ENCODE peak calls at places on chromosomes 1 and 21, in eight cellular contexts. P is lower lobe of right lung, S is left lung, G is AG10803, Z is brain microvascular endothelial cell, K is fibroblast of lung, N is esophagus muscularis mucosa, M is ovary. U is an unnamed sample.

GRCh38 chr1:32612189-32612881 is 38.0 kb downstream of the ZBTB8OS start:
- DNase-seq in P (peak), S (peak), G (peak), Z (peak), K (peak), N (peak), M (peak), U (peak)

GRCh38 chr1:17725084-17725718 is 29.9 kb upstream of the ACTL8 start:
- DNase-seq in P (no peak), S (no peak), G (no peak), Z (no peak), K (no peak), N (no peak), M (no peak), U (no peak)

GRCh38 chr1:228986093-228986904 is 251.0 kb downstream of the RHOU start:
- DNase-seq in P (no peak), S (no peak), G (no peak), Z (no peak), K (peak), N (no peak), M (peak), U (no peak)

GRCh38 chr1:218705911-218706893 is 361.1 kb downstream of the TGFB2 start:
- DNase-seq in P (no peak), S (no peak), G (peak), Z (peak), K (peak), N (no peak), M (peak), U (peak)

GRCh38 chr1:60833173-60833572 is 249.2 kb upstream of the NFIA start:
- DNase-seq in P (no peak), S (no peak), G (no peak), Z (no peak), K (no peak), N (no peak), M (no peak), U (no peak)

GRCh38 chr1:67793562-67793961 is 39.7 kb downstream of the GNG12 start:
- DNase-seq in P (no peak), S (no peak), G (peak), Z (peak), K (peak), N (peak), M (no peak), U (no peak)

GRCh38 chr1:226201029-226201593 is 14.6 kb upstream of the ACBD3 start:
- DNase-seq in P (no peak), S (no peak), G (no peak), Z (no peak), K (no peak), N (no peak), M (no peak), U (no peak)

GRCh38 chr1:170445096-170445495 is 86.9 kb upstream of the GORAB start:
- DNase-seq in P (no peak), S (no peak), G (peak), Z (peak), K (peak), N (no peak), M (no peak), U (peak)

GRCh38 chr1:55375617-55376258 is 160.6 kb upstream of the USP24 start:
- DNase-seq in P (no peak), S (no peak), G (peak), Z (no peak), K (peak), N (peak), M (peak), U (peak)

GRCh38 chr1:21893046-21893805 is 43.9 kb downstream of the HSPG2 start:
- DNase-seq in P (no peak), S (peak), G (no peak), Z (no peak), K (no peak), N (no peak), M (no peak), U (no peak)

GRCh38 chr21:39182484-39183271 is 573 bp downstream of the PSMG1 start:
- DNase-seq in P (no peak), S (no peak), G (peak), Z (peak), K (no peak), N (no peak), M (no peak), U (no peak)

GRCh38 chr1:216459651-216460200 is 36.5 kb upstream of the USH2A start:
- DNase-seq in P (no peak), S (no peak), G (no peak), Z (no peak), K (peak), N (no peak), M (no peak), U (no peak)

GRCh38 chr1:77830946-77831345 is 51.5 kb downstream of the MIGA1 start:
- DNase-seq in P (no peak), S (no peak), G (no peak), Z (no peak), K (no peak), N (no peak), M (no peak), U (no peak)

GRCh38 chr1:90174246-90174645 is 179.3 kb downstream of the ZNF326 start:
- DNase-seq in P (no peak), S (no peak), G (no peak), Z (no peak), K (no peak), N (no peak), M (no peak), U (no peak)

GRCh38 chr21:25515484-25516405 is 91.5 kb downstream of the MRPL39 start:
- DNase-seq in P (no peak), S (no peak), G (peak), Z (peak), K (peak), N (no peak), M (no peak), U (no peak)

DNA sequence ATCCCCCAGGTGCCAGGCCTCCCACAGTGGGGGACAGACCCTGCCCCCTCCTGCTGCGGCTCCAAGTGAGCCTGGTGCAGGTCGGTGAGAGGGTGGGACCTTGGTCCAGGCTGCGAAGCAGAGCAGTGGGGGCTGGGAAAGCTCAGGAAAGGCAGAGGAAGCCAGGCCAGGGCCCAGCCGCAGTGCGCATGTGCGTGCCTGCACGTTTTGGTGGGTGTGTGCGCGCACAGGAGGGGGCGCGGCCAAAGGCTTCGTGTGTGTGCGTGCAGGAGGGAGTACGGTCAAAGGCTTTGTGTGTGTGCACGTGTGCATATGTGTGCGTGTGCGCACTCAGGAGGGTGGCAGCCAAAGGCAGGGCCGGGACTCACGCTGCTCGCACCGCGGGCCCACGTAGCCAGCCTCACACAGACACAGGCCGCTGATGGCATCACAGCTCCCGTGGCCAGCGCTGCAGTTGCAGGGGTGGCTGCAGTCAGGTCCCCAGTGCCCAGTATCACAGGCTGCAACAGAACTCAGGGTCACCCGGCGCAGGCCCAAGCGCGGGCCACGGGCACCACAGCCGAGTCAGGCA is 45.9 kb downstream of the ARHGEF16 start:
- DNase-seq in P (no peak), S (no peak), G (no peak), Z (no peak), K (no peak), N (no peak), M (no peak), U (no peak)
- TF ChIP-seq CTCF in P (no peak), S (no peak), G (no peak), Z (no peak), K (no peak), N (no peak), M (no peak), U (no peak)

GRCh38 chr1:203304391-203304918 is 864 bp upstream of the BTG2 start:
- DNase-seq in P (no peak), S (no peak), G (no peak), Z (no peak), K (no peak), N (no peak), M (no peak), U (no peak)

GRCh38 chr1:203305809-203306088 is 430 bp downstream of the BTG2 start:
- DNase-seq in P (no peak), S (no peak), G (no peak), Z (no peak), K (no peak), N (no peak), M (no peak), U (no peak)

GRCh38 chr1:203306089-203306969 is 1.0 kb downstream of the BTG2 start:
- DNase-seq in P (peak), S (no peak), G (peak), Z (peak), K (peak), N (no peak), M (peak), U (peak)

GRCh38 chr1:203306970-203307541 is 1.7 kb downstream of the BTG2 start:
- DNase-seq in P (no peak), S (peak), G (no peak), Z (no peak), K (peak), N (no peak), M (no peak), U (no peak)

GRCh38 chr1:203304919-203305808 is at the start of gene BTG2:
- DNase-seq in P (peak), S (peak), G (peak), Z (peak), K (peak), N (peak), M (peak), U (no peak)
- H3K4me3 ChIP-seq in P (peak), S (peak), G (peak), Z (peak), K (peak), N (peak), M (peak), U (peak)

DNA sequence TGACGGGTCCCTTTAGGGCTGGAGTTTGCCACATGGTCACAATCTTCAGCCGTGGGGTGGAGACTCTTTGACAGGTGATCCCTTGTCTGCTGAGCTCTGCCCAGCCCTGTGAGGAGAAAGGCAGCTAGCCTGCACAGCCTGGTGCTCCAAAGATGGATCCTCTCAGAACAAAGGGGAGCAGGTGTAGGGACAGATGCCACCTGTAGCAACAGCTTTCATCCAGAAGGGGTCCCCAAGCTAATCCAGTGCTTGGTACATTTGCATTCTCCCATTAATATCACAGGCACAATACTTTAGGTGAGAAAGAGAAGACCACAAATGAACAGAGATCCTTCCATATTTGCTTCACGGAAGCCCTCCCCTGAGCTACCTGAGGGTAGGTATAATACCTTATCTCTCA is 93.2 kb downstream of the CCDC185 start:
- DNase-seq in P (no peak), S (no peak), G (no peak), Z (no peak), K (no peak), N (no peak), M (no peak), U (no peak)
- TF ChIP-seq CTCF in P (no peak), S (no peak), G (no peak), Z (peak), K (no peak), N (no peak), M (no peak), U (no peak)

GRCh38 chr1:93350322-93350721 is 4.6 kb downstream of the DR1 start:
- DNase-seq in P (no peak), S (no peak), G (no peak), Z (no peak), K (no peak), N (no peak), M (no peak), U (no peak)

GRCh38 chr1:93348104-93348780 is 2.5 kb downstream of the DR1 start:
- DNase-seq in P (no peak), S (no peak), G (no peak), Z (no peak), K (no peak), N (no peak), M (no peak), U (no peak)

GRCh38 chr1:93347319-93347899 is 1.7 kb downstream of the DR1 start:
- DNase-seq in P (no peak), S (no peak), G (no peak), Z (no peak), K (no peak), N (no peak), M (no peak), U (no peak)

GRCh38 chr1:93350875-93351274 is 5.2 kb downstream of the DR1 start:
- DNase-seq in P (no peak), S (no peak), G (no peak), Z (no peak), K (no peak), N (no peak), M (no peak), U (no peak)

DNA sequence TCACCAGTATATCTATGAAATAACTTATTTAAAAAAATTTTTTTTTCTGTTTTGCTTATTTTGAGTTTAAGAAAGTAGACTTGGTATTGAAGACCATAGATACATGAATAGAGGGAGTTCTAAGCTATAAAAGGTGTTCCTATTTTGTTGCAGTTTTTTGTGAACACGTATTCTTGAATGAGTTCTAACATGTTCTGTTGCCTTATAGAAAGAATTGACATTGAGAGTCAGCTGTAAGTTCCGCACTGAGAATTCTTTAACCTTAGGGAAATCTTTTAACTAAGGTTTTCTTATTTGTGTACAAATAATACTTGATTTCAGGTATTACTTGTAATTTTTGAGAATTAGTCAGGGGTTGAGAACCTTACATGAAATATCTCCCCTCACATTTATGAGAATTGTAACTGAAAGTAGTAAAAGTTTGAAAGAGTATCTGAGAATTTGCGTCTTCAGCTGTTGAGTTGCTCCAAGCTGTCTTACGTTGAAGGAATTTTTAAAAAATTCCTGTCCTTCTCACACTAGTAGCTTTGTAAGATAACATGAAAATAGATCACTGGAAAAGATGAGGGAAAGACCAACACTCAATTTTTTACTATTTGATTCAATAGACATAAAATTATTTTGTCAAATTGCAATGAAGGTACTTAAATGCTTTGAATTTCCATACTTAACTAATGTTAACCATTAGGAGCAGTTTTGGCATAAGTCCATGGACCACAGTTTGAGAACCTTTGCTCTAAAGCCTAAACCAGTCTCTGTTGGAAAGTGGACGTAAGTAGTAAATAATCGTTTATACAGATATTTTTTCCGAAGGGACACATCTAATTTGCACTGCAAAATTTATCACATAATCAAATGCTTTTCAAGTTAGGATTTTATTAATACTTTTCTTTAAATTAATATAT is 3.8 kb downstream of the DR1 start:
- DNase-seq in P (no peak), S (no peak), G (peak), Z (no peak), K (peak), N (no peak), M (no peak), U (no peak)
- H3K4me3 ChIP-seq in P (peak), S (peak), G (peak), Z (peak), K (peak), N (peak), M (no peak), U (peak)

DNA sequence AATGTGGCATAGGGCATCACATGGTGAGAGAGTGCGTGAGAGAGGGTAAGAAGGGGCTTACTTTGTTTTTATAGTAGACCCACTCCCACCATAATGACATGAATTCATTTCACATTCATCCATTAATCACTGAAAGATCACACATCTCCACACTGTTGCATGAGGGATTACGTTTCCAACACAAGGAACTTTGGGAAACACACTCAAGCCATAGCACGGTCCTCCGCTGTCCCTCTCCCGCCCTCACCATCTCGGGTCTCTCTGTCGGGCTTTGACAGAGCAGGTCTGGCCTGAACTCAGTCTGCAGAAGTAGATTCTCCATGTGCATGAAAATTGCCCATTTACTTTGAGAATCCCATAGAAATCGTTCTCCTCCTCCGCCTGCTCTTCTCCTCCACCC is 312.2 kb downstream of the MATN1 start:
- DNase-seq in P (no peak), S (no peak), G (no peak), Z (no peak), K (no peak), N (peak), M (no peak), U (no peak)
- TF ChIP-seq CTCF in P (no peak), S (no peak), G (no peak), Z (no peak), K (no peak), N (no peak), M (no peak), U (no peak)

GRCh38 chr1:155075535-155075934 is 3.1 kb upstream of the EFNA3 start:
- DNase-seq in P (no peak), S (peak), G (no peak), Z (no peak), K (no peak), N (no peak), M (no peak), U (no peak)
- H3K4me3 ChIP-seq in P (no peak), S (no peak), G (no peak), Z (no peak), K (no peak), N (no peak), M (no peak), U (no peak)

U was measured in HFF-Myc.